ENCODE peak calls at places on chromosomes 2 and 18, in ten cellular contexts. X is endothelial cell, P is cardiac septum, V is cardiac muscle cell, Y is breast epithelium, Q is PC-9, O is left ventricle myocardium superior, U is NCI-H1092 treated with DMSO at 0.1 percent for 48 hours, G is HTR-8/SVneo, N is smooth muscle cell of the brain vasculature. K is an unnamed sample.

GRCh38 chr2:74502147-74502719 is 2.8 kb upstream of the LBX2 start:
- DNase-seq in X (no peak), P (no peak), V (no peak), Y (no peak), Q (no peak), O (peak), U (no peak), G (no peak), N (no peak), K (peak)

GRCh38 chr2:31318360-31319336 is 84.7 kb downstream of the EHD3 start:
- DNase-seq in X (no peak), P (no peak), V (peak), Y (no peak), Q (no peak), O (peak), U (no peak), G (no peak), N (peak), K (peak)

GRCh38 chr2:203732072-203732952 is 25.9 kb downstream of the CD28 start:
- DNase-seq in X (no peak), P (no peak), V (no peak), Y (no peak), Q (no peak), O (no peak), U (peak), G (no peak), N (no peak), K (no peak)

GRCh38 chr18:48800877-48801727 is 149.7 kb downstream of the SMAD7 start:
- DNase-seq in X (no peak), P (peak), V (no peak), Y (no peak), Q (no peak), O (peak), U (no peak), G (no peak), N (no peak), K (no peak)

GRCh38 chr2:119004602-119005001 is 62.6 kb downstream of the MARCO start:
- DNase-seq in X (no peak), P (no peak), V (no peak), Y (peak), Q (peak), O (no peak), U (no peak), G (no peak), N (no peak), K (no peak)

GRCh38 chr2:202910687-202911086 is 786 bp downstream of the WDR12 start:
- DNase-seq in X (no peak), P (no peak), V (no peak), Y (no peak), Q (no peak), O (no peak), U (no peak), G (no peak), N (no peak), K (no peak)

GRCh38 chr2:120576509-120577474 is 158.9 kb upstream of the GLI2 start:
- DNase-seq in X (no peak), P (no peak), V (peak), Y (peak), Q (peak), O (peak), U (no peak), G (no peak), N (no peak), K (peak)

GRCh38 chr2:23903034-23903433 is 23.9 kb downstream of the ATAD2B start:
- DNase-seq in X (no peak), P (no peak), V (no peak), Y (no peak), Q (no peak), O (no peak), U (no peak), G (no peak), N (no peak), K (no peak)

GRCh38 chr2:183284606-183285005 is 160.4 kb downstream of the NUP35 start:
- DNase-seq in X (no peak), P (no peak), V (peak), Y (no peak), Q (peak), O (no peak), U (no peak), G (peak), N (no peak), K (no peak)

GRCh38 chr2:120780402-120780801 is 44.7 kb downstream of the GLI2 start:
- DNase-seq in X (no peak), P (no peak), V (no peak), Y (no peak), Q (no peak), O (no peak), U (no peak), G (no peak), N (no peak), K (no peak)

GRCh38 chr18:35267161-35267651 is 22.8 kb downstream of the ZSCAN30 start:
- DNase-seq in X (peak), P (peak), V (peak), Y (peak), Q (no peak), O (peak), U (peak), G (no peak), N (no peak), K (peak)

GRCh38 chr2:46009772-46010171 is 287.4 kb upstream of the EPAS1 start:
- DNase-seq in X (no peak), P (no peak), V (no peak), Y (no peak), Q (no peak), O (no peak), U (no peak), G (no peak), N (no peak), K (no peak)

GRCh38 chr2:84077504-84077903 is 381.6 kb downstream of the SUCLG1 start:
- DNase-seq in X (peak), P (no peak), V (peak), Y (no peak), Q (no peak), O (no peak), U (peak), G (peak), N (no peak), K (no peak)

GRCh38 chr2:85096616-85097015 is 36.6 kb upstream of the TCF7L1 start:
- DNase-seq in X (no peak), P (no peak), V (no peak), Y (no peak), Q (peak), O (no peak), U (no peak), G (no peak), N (no peak), K (no peak)

GRCh38 chr2:195967336-195967735 is 101.3 kb downstream of the DNAH7 start:
- DNase-seq in X (no peak), P (no peak), V (peak), Y (no peak), Q (no peak), O (no peak), U (no peak), G (no peak), N (no peak), K (no peak)

GRCh38 chr2:69181806-69182427 is 168.9 kb downstream of the ANTXR1 start:
- DNase-seq in X (no peak), P (no peak), V (no peak), Y (no peak), Q (no peak), O (no peak), U (no peak), G (no peak), N (no peak), K (no peak)

GRCh38 chr2:101396352-101396717 is 9.0 kb upstream of the CREG2 start:
- DNase-seq in X (no peak), P (no peak), V (peak), Y (no peak), Q (peak), O (no peak), U (no peak), G (peak), N (no peak), K (no peak)

GRCh38 chr2:152861349-152861942 is 143.0 kb downstream of the ARL6IP6 start:
- DNase-seq in X (no peak), P (no peak), V (peak), Y (no peak), Q (no peak), O (no peak), U (no peak), G (peak), N (no peak), K (no peak)

GRCh38 chr2:206585335-206585734 is 57.0 kb upstream of the FAM237A start:
- DNase-seq in X (no peak), P (no peak), V (peak), Y (no peak), Q (peak), O (no peak), U (no peak), G (no peak), N (no peak), K (no peak)

GRCh38 chr2:23954325-23955014 is 14.2 kb downstream of the UBXN2A start:
- DNase-seq in X (no peak), P (no peak), V (peak), Y (no peak), Q (no peak), O (no peak), U (no peak), G (no peak), N (no peak), K (no peak)

GRCh38 chr2:101109451-101110140 is 41.6 kb downstream of the TBC1D8 start:
- DNase-seq in X (peak), P (no peak), V (no peak), Y (no peak), Q (no peak), O (peak), U (peak), G (no peak), N (no peak), K (no peak)

GRCh38 chr2:120852200-120852815 is 116.6 kb downstream of the GLI2 start:
- DNase-seq in X (no peak), P (peak), V (no peak), Y (no peak), Q (no peak), O (no peak), U (no peak), G (no peak), N (no peak), K (no peak)

GRCh38 chr2:145110668-145111067 is 590.7 kb upstream of the ZEB2 start:
- DNase-seq in X (no peak), P (no peak), V (no peak), Y (no peak), Q (no peak), O (no peak), U (no peak), G (no peak), N (no peak), K (no peak)

GRCh38 chr2:99217929-99218501 is 37.0 kb downstream of the MRPL30 start:
- DNase-seq in X (no peak), P (no peak), V (peak), Y (no peak), Q (peak), O (no peak), U (no peak), G (no peak), N (no peak), K (no peak)

GRCh38 chr18:5073026-5073944 is 123.8 kb downstream of the AKAIN1 start:
- DNase-seq in X (peak), P (no peak), V (peak), Y (no peak), Q (no peak), O (no peak), U (peak), G (peak), N (no peak), K (no peak)

GRCh38 chr2:138708682-138709241 is 71.4 kb downstream of the NXPH2 start:
- DNase-seq in X (no peak), P (no peak), V (peak), Y (no peak), Q (no peak), O (no peak), U (peak), G (no peak), N (no peak), K (no peak)

GRCh38 chr2:15656090-15656489 is 64.4 kb downstream of the DDX1 start:
- DNase-seq in X (no peak), P (no peak), V (no peak), Y (no peak), Q (no peak), O (no peak), U (no peak), G (no peak), N (no peak), K (no peak)

GRCh38 chr2:64979744-64980143 is 9.5 kb upstream of the SLC1A4 start:
- DNase-seq in X (no peak), P (no peak), V (no peak), Y (peak), Q (no peak), O (no peak), U (no peak), G (no peak), N (no peak), K (no peak)

GRCh38 chr2:27099334-27099955 is 12.9 kb downstream of the KHK start:
- DNase-seq in X (no peak), P (no peak), V (no peak), Y (no peak), Q (no peak), O (no peak), U (no peak), G (no peak), N (no peak), K (no peak)

GRCh38 chr2:18787726-18788125 is 198.4 kb upstream of the NT5C1B start:
- DNase-seq in X (no peak), P (no peak), V (no peak), Y (no peak), Q (no peak), O (no peak), U (no peak), G (no peak), N (no peak), K (no peak)

GRCh38 chr2:5759949-5760348 is 67.8 kb downstream of the SOX11 start:
- DNase-seq in X (no peak), P (no peak), V (no peak), Y (no peak), Q (no peak), O (no peak), U (no peak), G (no peak), N (no peak), K (no peak)

GRCh38 chr18:4254840-4255239 is 200.3 kb downstream of the DLGAP1 start:
- DNase-seq in X (no peak), P (no peak), V (no peak), Y (no peak), Q (no peak), O (no peak), U (no peak), G (no peak), N (no peak), K (no peak)

GRCh38 chr2:124283090-124283489 is 258.0 kb downstream of the CNTNAP5 start:
- DNase-seq in X (no peak), P (no peak), V (peak), Y (no peak), Q (peak), O (no peak), U (no peak), G (no peak), N (no peak), K (no peak)

GRCh38 chr2:215680605-215681598 is 245.0 kb upstream of the FN1 start:
- DNase-seq in X (no peak), P (no peak), V (peak), Y (peak), Q (peak), O (no peak), U (no peak), G (peak), N (no peak), K (no peak)

GRCh38 chr2:237181844-237182243 is 96.2 kb downstream of the COPS8 start:
- DNase-seq in X (no peak), P (no peak), V (peak), Y (no peak), Q (peak), O (no peak), U (no peak), G (no peak), N (peak), K (no peak)

GRCh38 chr2:120221616-120222015 is 1.6 kb downstream of the TMEM185B start:
- DNase-seq in X (no peak), P (no peak), V (no peak), Y (no peak), Q (no peak), O (no peak), U (no peak), G (no peak), N (no peak), K (no peak)

K was measured in upper lobe of left lung.